ENCODE peak calls at places on chromosomes 1 and 21, in nine cellular contexts. One of them, this sample, is unnamed.

GRCh38 chr21:17537299-17537698 is 24.5 kb downstream of the CXADR start:
- DNase-seq in NCI-H510A: no peak
- DNase-seq in stomach: no peak
- DNase-seq in ELF-1: no peak
- DNase-seq in ovary: no peak
- DNase-seq in occipital lobe: no peak
- DNase-seq in HCEC 1CT: no peak
- DNase-seq in heart left ventricle: no peak
- DNase-seq in tibial nerve: no peak
- DNase-seq in this sample: peak

GRCh38 chr1:98019747-98020146 is 98.9 kb upstream of the DPYD start:
- DNase-seq in stomach: no peak
- DNase-seq in ELF-1: no peak
- DNase-seq in ovary: no peak
- DNase-seq in heart left ventricle: no peak
- DNase-seq in tibial nerve: no peak
- DNase-seq in NCI-H510A: no peak
- DNase-seq in occipital lobe: no peak
- DNase-seq in HCEC 1CT: no peak
- DNase-seq in this sample: no peak

GRCh38 chr1:958823-959729 is at the start of gene NOC2L:
- DNase-seq in stomach: peak
- DNase-seq in NCI-H510A: peak
- DNase-seq in occipital lobe: peak
- DNase-seq in tibial nerve: peak
- DNase-seq in HCEC 1CT: peak
- DNase-seq in ELF-1: peak
- DNase-seq in heart left ventricle: peak
- DNase-seq in ovary: peak
- DNase-seq in this sample: peak

GRCh38 chr1:2270260-2271100 is 42.4 kb downstream of the SKI start:
- DNase-seq in NCI-H510A: no peak
- DNase-seq in ELF-1: peak
- DNase-seq in stomach: no peak
- DNase-seq in occipital lobe: no peak
- DNase-seq in heart left ventricle: no peak
- DNase-seq in ovary: peak
- DNase-seq in HCEC 1CT: no peak
- DNase-seq in tibial nerve: no peak
- DNase-seq in this sample: no peak

GRCh38 chr1:239125027-239125426 is 261.3 kb upstream of the CHRM3 start:
- DNase-seq in heart left ventricle: no peak
- DNase-seq in stomach: no peak
- DNase-seq in HCEC 1CT: no peak
- DNase-seq in tibial nerve: no peak
- DNase-seq in occipital lobe: no peak
- DNase-seq in ELF-1: peak
- DNase-seq in ovary: no peak
- DNase-seq in NCI-H510A: no peak
- DNase-seq in this sample: no peak

GRCh38 chr1:185880779-185881333 is 146.7 kb downstream of the HMCN1 start:
- DNase-seq in ELF-1: no peak
- DNase-seq in heart left ventricle: no peak
- DNase-seq in ovary: no peak
- DNase-seq in NCI-H510A: no peak
- DNase-seq in stomach: no peak
- DNase-seq in tibial nerve: no peak
- DNase-seq in occipital lobe: no peak
- DNase-seq in HCEC 1CT: no peak
- DNase-seq in this sample: no peak

GRCh38 chr1:165312591-165312990 is 43.9 kb downstream of the LMX1A start:
- DNase-seq in ovary: no peak
- DNase-seq in NCI-H510A: no peak
- DNase-seq in ELF-1: no peak
- DNase-seq in heart left ventricle: no peak
- DNase-seq in HCEC 1CT: no peak
- DNase-seq in tibial nerve: no peak
- DNase-seq in stomach: no peak
- DNase-seq in occipital lobe: no peak
- DNase-seq in this sample: no peak

GRCh38 chr1:228899421-228899956 is 164.2 kb downstream of the RHOU start:
- DNase-seq in NCI-H510A: no peak
- DNase-seq in HCEC 1CT: no peak
- DNase-seq in ELF-1: peak
- DNase-seq in tibial nerve: no peak
- DNase-seq in stomach: no peak
- DNase-seq in ovary: no peak
- DNase-seq in heart left ventricle: no peak
- DNase-seq in occipital lobe: no peak
- DNase-seq in this sample: no peak

GRCh38 chr1:192506741-192507155 is 68.8 kb upstream of the RGS1 start:
- DNase-seq in ovary: no peak
- DNase-seq in ELF-1: no peak
- DNase-seq in NCI-H510A: no peak
- DNase-seq in stomach: no peak
- DNase-seq in HCEC 1CT: peak
- DNase-seq in heart left ventricle: no peak
- DNase-seq in tibial nerve: no peak
- DNase-seq in occipital lobe: no peak
- DNase-seq in this sample: peak

GRCh38 chr1:7642781-7643180 is 128.3 kb upstream of the VAMP3 start:
- DNase-seq in occipital lobe: no peak
- DNase-seq in stomach: no peak
- DNase-seq in heart left ventricle: no peak
- DNase-seq in ELF-1: no peak
- DNase-seq in tibial nerve: no peak
- DNase-seq in ovary: no peak
- DNase-seq in NCI-H510A: no peak
- DNase-seq in HCEC 1CT: no peak
- DNase-seq in this sample: no peak

GRCh38 chr1:247111636-247112478 is 7.7 kb upstream of the ZNF669 start:
- DNase-seq in ELF-1: peak
- DNase-seq in tibial nerve: peak
- DNase-seq in HCEC 1CT: peak
- DNase-seq in heart left ventricle: peak
- DNase-seq in occipital lobe: peak
- DNase-seq in stomach: peak
- DNase-seq in ovary: peak
- DNase-seq in NCI-H510A: no peak
- DNase-seq in this sample: peak

GRCh38 chr21:44940116-44940631 is 345 bp downstream of the SLX9 start:
- DNase-seq in ELF-1: no peak
- DNase-seq in occipital lobe: no peak
- DNase-seq in stomach: no peak
- DNase-seq in NCI-H510A: no peak
- DNase-seq in HCEC 1CT: no peak
- DNase-seq in ovary: no peak
- DNase-seq in heart left ventricle: peak
- DNase-seq in tibial nerve: no peak
- DNase-seq in this sample: peak

GRCh38 chr1:26482921-26483320 is 10.7 kb downstream of the HMGN2 start:
- DNase-seq in tibial nerve: no peak
- DNase-seq in NCI-H510A: no peak
- DNase-seq in ovary: no peak
- DNase-seq in stomach: no peak
- DNase-seq in ELF-1: no peak
- DNase-seq in occipital lobe: no peak
- DNase-seq in heart left ventricle: no peak
- DNase-seq in HCEC 1CT: no peak
- DNase-seq in this sample: peak

GRCh38 chr1:41650176-41650519 is 165.7 kb upstream of the EDN2 start:
- DNase-seq in tibial nerve: no peak
- DNase-seq in ELF-1: no peak
- DNase-seq in HCEC 1CT: no peak
- DNase-seq in ovary: no peak
- DNase-seq in NCI-H510A: no peak
- DNase-seq in heart left ventricle: peak
- DNase-seq in occipital lobe: no peak
- DNase-seq in stomach: no peak
- DNase-seq in this sample: no peak